ENCODE peak calls at places on chromosomes 1 and 21, in five cellular contexts. C is kidney epithelial cell; J is stimulated activated effector memory CD8-positive, alpha-beta T cell treated with anti-CD3 and anti-CD28 coated beads, Interleukin-12 subunit alpha, Interleukin-12 subunit beta, amount 100 ng/mL, for 72 hours; F is upper lobe of right lung; X is neural crest cell. S is an unnamed sample.

GRCh38 chr1:110627763-110628162 is 21.6 kb upstream of the KCNA2 start:
- DNase-seq in C (no peak), J (no peak), F (no peak), X (no peak), S (no peak)

GRCh38 chr1:17141441-17142197 is 22.4 kb upstream of the PADI2 start:
- DNase-seq in C (no peak), J (no peak), F (no peak), X (no peak), S (no peak)

GRCh38 chr21:46160563-46161179 is 5.3 kb upstream of the FTCD start:
- DNase-seq in C (no peak), J (peak; percentile 48), F (no peak), X (no peak), S (peak; percentile 50)

GRCh38 chr1:3320246-3321152 is 134.0 kb upstream of the ARHGEF16 start:
- DNase-seq in C (no peak), J (no peak), F (no peak), X (no peak), S (no peak)

GRCh38 chr1:201970334-201971159 is 11.9 kb upstream of the RNPEP start:
- DNase-seq in C (no peak), J (no peak), F (no peak), X (no peak), S (no peak)

GRCh38 chr21:31354604-31355443 is 10.8 kb upstream of the TIAM1 start:
- DNase-seq in C (peak; percentile 88), J (peak; percentile 76), F (no peak), X (no peak), S (no peak)

GRCh38 chr1:18929686-18930085 is 26.8 kb downstream of the IFFO2 start:
- DNase-seq in C (no peak), J (no peak), F (no peak), X (no peak), S (no peak)

GRCh38 chr1:218374972-218375371 is 29.8 kb downstream of the TGFB2 start:
- DNase-seq in C (no peak), J (no peak), F (no peak), X (no peak), S (no peak)

GRCh38 chr1:230212405-230212936 is 145.4 kb downstream of the GALNT2 start:
- DNase-seq in C (no peak), J (peak; percentile 65), F (no peak), X (no peak), S (no peak)

GRCh38 chr1:27349784-27350672 is 8.2 kb downstream of the SYTL1 start:
- DNase-seq in C (no peak), J (no peak), F (peak; percentile 90), X (peak; percentile 48), S (no peak)

GRCh38 chr1:162639718-162640117 is 7.5 kb downstream of the DDR2 start:
- DNase-seq in C (no peak), J (no peak), F (no peak), X (no peak), S (no peak)

GRCh38 chr1:157279157-157280140 is 141.3 kb upstream of the ETV3 start:
- DNase-seq in C (no peak), J (no peak), F (no peak), X (no peak), S (no peak)

S was measured in sciatic nerve.